ENCODE peak calls at places on chromosomes 13 and 19, in seven cellular contexts. P, B, R, M, K, W and V are unnamed samples.

GRCh38 chr13:110287031-110287828 is 19.7 kb downstream of the COL4A1 start:
- DNase-seq in M (no peak), K (no peak), R (no peak), B (no peak), P (no peak), W (peak; percentile 74), V (no peak)

GRCh38 chr13:34467450-34468083 is 474.5 kb upstream of the NBEA start:
- DNase-seq in P (no peak), B (no peak), R (no peak), M (no peak), K (no peak), W (no peak), V (no peak)

GRCh38 chr13:50011461-50011860 is 3.8 kb upstream of the KCNRG start:
- DNase-seq in M (no peak), B (no peak), W (no peak), P (no peak), R (no peak), K (no peak), V (no peak)

GRCh38 chr13:96817336-96817941 is 176.8 kb downstream of the OXGR1 start:
- DNase-seq in P (peak; percentile 50), K (no peak), B (no peak), R (no peak), W (peak; percentile 1), M (peak; percentile 18), V (peak; percentile 72)

GRCh38 chr13:50400035-50400726 is 384.9 kb downstream of the KCNRG start:
- DNase-seq in P (no peak), K (no peak), W (peak; percentile 66), M (no peak), R (no peak), B (no peak), V (peak; percentile 43)

GRCh38 chr19:35460608-35461007 is 12.6 kb downstream of the FFAR2 start:
- DNase-seq in M (no peak), K (no peak), B (no peak), W (no peak), R (no peak), P (no peak), V (no peak)

GRCh38 chr19:1069009-1069779 is 2.2 kb downstream of the ARHGAP45 start:
- DNase-seq in K (no peak), B (peak; percentile 88), R (no peak), P (no peak), M (no peak), W (no peak), V (no peak)

GRCh38 chr13:22789027-22789593 is 391.7 kb upstream of the SGCG start:
- DNase-seq in W (no peak), B (no peak), M (no peak), P (no peak), R (no peak), K (no peak), V (no peak)

GRCh38 chr13:26534036-26534726 is 23.3 kb upstream of the WASF3 start:
- DNase-seq in M (no peak), K (no peak), R (no peak), P (no peak), B (no peak), W (no peak), V (no peak)

GRCh38 chr13:113407531-113408393 is 43.8 kb upstream of the GRTP1 start:
- DNase-seq in K (peak; percentile 50), M (no peak), B (no peak), R (no peak), W (no peak), P (no peak), V (no peak)

GRCh38 chr19:14078406-14078805 is 5.8 kb downstream of the MISP3 start:
- DNase-seq in B (no peak), W (no peak), R (no peak), K (no peak), P (no peak), M (no peak), V (no peak)

GRCh38 chr19:29268103-29268502 is 55.2 kb upstream of the UQCRFS1 start:
- DNase-seq in M (no peak), P (no peak), K (peak; percentile 55), R (peak; percentile 36), W (no peak), B (no peak), V (no peak)

GRCh38 chr19:55354698-55355212 is at the start of gene COX6B2:
- DNase-seq in K (no peak), B (peak; percentile 74), R (no peak), M (no peak), W (no peak), P (no peak), V (no peak)
- H3K9ac ChIP-seq in K (no peak within 1 kb of the TSS), B (no peak within 1 kb of the TSS), R (no peak within 1 kb of the TSS), M (peak within 1 kb of the TSS; percentile 77), W (no peak within 1 kb of the TSS), P (peak within 1 kb of the TSS; percentile 48), V (no peak within 1 kb of the TSS)

DNA sequence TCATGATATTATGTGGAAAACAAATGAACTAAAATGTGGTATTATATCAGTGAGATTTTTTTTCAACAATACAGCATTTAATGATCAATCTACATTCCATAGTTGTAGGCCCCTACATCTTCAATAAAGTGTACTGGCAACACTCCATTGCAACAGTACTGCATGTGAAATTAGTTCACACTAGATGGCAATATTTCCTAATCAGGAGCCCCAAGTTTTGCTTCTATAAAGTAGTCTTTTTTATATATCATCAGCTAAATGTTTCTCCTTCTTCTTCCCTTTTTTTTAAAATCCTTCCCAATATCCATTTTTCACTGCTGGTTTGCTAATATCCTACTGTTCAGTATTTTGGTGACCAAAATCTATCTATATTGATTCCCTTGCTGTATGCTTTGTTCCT is 528.3 kb upstream of the ATXN8OS start:
- DNase-seq in B (no peak), W (no peak), K (no peak), P (peak; percentile 7), M (no peak), R (no peak), V (no peak)
- H3K9ac ChIP-seq in B (no peak overlapping the region), W (no peak overlapping the region), K (no peak overlapping the region), P (no peak overlapping the region), M (no peak overlapping the region), R (no peak overlapping the region), V (no peak overlapping the region)

GRCh38 chr19:10862561-10863106 is 8.7 kb upstream of the CARM1 start:
- DNase-seq in P (no peak), B (no peak), R (no peak), W (no peak), M (no peak), K (no peak), V (no peak)
- H3K9ac ChIP-seq in P (no peak overlapping the region), B (no peak overlapping the region), R (no peak overlapping the region), W (no peak overlapping the region), M (no peak overlapping the region), K (no peak overlapping the region), V (peak overlapping the region; percentile 30)

GRCh38 chr19:10727599-10728250 is 9.8 kb downstream of the DNM2 start:
- DNase-seq in P (no peak), B (no peak), W (no peak), R (no peak), M (no peak), K (no peak), V (no peak)
- H3K9ac ChIP-seq in P (no peak overlapping the region), B (no peak overlapping the region), W (no peak overlapping the region), R (no peak overlapping the region), M (no peak overlapping the region), K (no peak overlapping the region), V (no peak overlapping the region)

GRCh38 chr13:60164490-60164889 is 762 bp upstream of the DIAPH3 start:
- DNase-seq in B (no peak), P (peak; percentile 12), R (no peak), K (no peak), M (no peak), W (peak; percentile 29), V (peak; percentile 39)
- H3K9ac ChIP-seq in B (peak overlapping the region; percentile 87), P (peak overlapping the region; percentile 88), R (peak overlapping the region; percentile 99), K (peak overlapping the region; percentile 99), M (peak overlapping the region; percentile 85), W (peak overlapping the region; percentile 72), V (peak overlapping the region; percentile 97)

DNA sequence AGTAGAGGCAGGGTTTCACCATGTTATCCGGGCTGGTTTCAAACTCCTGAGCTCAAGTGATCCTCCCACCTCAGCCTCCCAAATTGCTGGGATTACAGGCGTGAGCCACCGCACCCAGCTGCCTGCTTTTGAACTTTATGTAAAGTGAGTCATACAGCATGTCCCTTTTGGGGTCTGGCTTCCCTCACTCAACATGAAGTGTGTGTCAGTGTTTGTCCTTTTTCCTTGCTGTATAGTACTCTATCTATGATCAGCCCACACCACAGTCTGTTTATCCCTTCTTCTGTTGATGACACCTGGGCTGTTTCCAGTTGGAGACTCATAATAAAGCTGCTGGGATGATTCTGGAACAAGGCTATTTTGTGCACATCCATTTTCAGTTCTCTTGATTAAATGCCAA is 2.1 kb downstream of the SPIB start:
- DNase-seq in W (no peak), P (no peak), R (no peak), B (no peak), M (no peak), K (no peak), V (no peak)
- H3K9ac ChIP-seq in W (no peak overlapping the region), P (no peak overlapping the region), R (no peak overlapping the region), B (no peak overlapping the region), M (no peak overlapping the region), K (no peak overlapping the region), V (no peak overlapping the region)

DNA sequence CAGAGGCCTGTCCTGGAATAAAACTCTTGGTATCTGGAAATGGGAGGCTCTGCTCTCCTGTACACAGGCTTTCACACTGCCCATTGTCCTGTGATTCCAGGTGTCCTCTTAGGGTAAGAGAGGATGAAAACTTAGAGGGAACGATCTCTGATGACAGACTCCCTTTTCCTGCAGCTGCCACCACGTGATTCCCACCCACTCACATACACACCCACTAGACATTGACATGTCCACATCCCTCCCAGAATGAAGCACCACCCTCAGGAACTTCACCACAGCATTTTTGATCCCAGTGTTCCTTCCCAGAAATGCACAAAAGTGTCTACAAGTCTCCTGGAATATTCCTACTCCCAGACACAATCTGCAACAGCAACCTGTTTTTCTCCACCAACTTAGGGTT is 8.2 kb downstream of the ZNF429 start:
- DNase-seq in M (no peak), B (no peak), W (peak; percentile 10), K (no peak), P (no peak), R (no peak), V (no peak)
- H3K9ac ChIP-seq in M (no peak overlapping the region), B (no peak overlapping the region), W (no peak overlapping the region), K (no peak overlapping the region), P (no peak overlapping the region), R (no peak overlapping the region), V (no peak overlapping the region)

GRCh38 chr19:3041302-3041701 is 12.2 kb upstream of the TLE2 start:
- DNase-seq in R (peak; percentile 62), W (no peak), M (no peak), P (no peak), K (peak; percentile 74), B (no peak), V (no peak)

GRCh38 chr19:3039641-3040077 is 10.6 kb upstream of the TLE2 start:
- DNase-seq in W (no peak), K (peak; percentile 70), M (no peak), P (no peak), B (no peak), R (peak; percentile 58), V (no peak)

GRCh38 chr19:3042545-3043267 is 13.6 kb upstream of the TLE2 start:
- DNase-seq in M (no peak), B (no peak), W (no peak), P (no peak), K (no peak), R (no peak), V (no peak)

GRCh38 chr19:3039125-3039524 is 10.0 kb upstream of the TLE2 start:
- DNase-seq in M (no peak), R (no peak), P (no peak), K (no peak), B (no peak), W (no peak), V (no peak)

GRCh38 chr19:3041756-3042517 is 12.9 kb upstream of the TLE2 start:
- DNase-seq in B (no peak), R (no peak), K (peak; percentile 67), M (no peak), P (no peak), W (no peak), V (no peak)
- H3K9ac ChIP-seq in B (no peak overlapping the region), R (no peak overlapping the region), K (no peak overlapping the region), M (peak overlapping the region; percentile 61), P (no peak overlapping the region), W (no peak overlapping the region), V (no peak overlapping the region)